ENCODE peak calls at places on chromosomes 16 and 17, in four cellular contexts. J is AG10803, S is dorsolateral prefrontal cortex, Y is endothelial cell of umbilical vein. U is an unnamed sample.

GRCh38 chr16:281660-282249 is 1.2 kb upstream of the PDIA2 start:
- DNase-seq in J (no peak), S (no peak), Y (no peak), U (no peak)

GRCh38 chr17:13074026-13074425 is 56.2 kb upstream of the ELAC2 start:
- DNase-seq in J (peak), S (no peak), Y (no peak), U (no peak)

GRCh38 chr16:24255446-24256352 is at the start of gene CACNG3:
- DNase-seq in J (peak), S (peak), Y (peak), U (peak)

GRCh38 chr17:66494023-66494803 is 191.8 kb downstream of the PRKCA start:
- DNase-seq in J (peak), S (no peak), Y (peak), U (no peak)

GRCh38 chr17:78252701-78253635 is 21.5 kb downstream of the TMEM235 start:
- DNase-seq in J (no peak), S (no peak), Y (no peak), U (no peak)

GRCh38 chr16:57518520-57518919 is 17.9 kb downstream of the CCDC102A start:
- DNase-seq in J (no peak), S (no peak), Y (no peak), U (no peak)

GRCh38 chr16:8751481-8752311 is 45.7 kb downstream of the TMEM186 start:
- DNase-seq in J (peak), S (no peak), Y (peak), U (peak)

GRCh38 chr17:31357831-31358400 is 33.6 kb upstream of the RAB11FIP4 start:
- DNase-seq in J (peak), S (no peak), Y (no peak), U (no peak)

DNA sequence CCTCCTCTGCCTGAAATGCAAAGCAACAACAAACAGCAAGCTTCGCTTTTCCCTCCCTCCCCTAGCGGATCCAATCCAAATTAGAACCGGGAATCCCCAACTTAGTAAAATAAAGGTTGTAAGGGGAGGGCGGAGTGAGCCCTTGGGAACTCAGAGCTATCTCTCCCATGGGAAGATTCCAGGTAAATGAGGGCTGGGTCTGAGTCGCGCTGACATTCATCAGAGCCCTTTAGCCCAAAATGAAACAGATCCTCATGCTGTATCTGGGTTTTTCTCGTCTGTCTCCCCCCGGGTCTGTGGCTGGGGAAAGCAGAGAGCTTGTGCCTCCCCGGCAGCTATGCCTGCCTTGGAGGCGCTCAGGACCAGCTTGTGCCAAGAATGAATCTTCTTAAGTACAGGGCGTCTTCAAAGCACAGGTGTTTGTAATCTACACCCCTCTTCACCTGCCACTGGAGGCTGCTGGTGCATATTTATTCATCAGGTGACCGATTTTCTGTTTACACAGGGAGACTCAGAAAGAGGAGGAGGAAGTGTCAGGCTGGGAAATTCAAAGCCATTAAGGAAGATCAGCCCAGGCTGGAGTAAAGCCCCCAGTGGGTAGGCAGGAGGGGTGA is 55.0 kb upstream of the GSE1 start:
- DNase-seq in J (no peak), S (no peak), Y (no peak), U (peak)
- TF ChIP-seq CTCF in J (no peak), S (no peak), Y (no peak), U (peak)

DNA sequence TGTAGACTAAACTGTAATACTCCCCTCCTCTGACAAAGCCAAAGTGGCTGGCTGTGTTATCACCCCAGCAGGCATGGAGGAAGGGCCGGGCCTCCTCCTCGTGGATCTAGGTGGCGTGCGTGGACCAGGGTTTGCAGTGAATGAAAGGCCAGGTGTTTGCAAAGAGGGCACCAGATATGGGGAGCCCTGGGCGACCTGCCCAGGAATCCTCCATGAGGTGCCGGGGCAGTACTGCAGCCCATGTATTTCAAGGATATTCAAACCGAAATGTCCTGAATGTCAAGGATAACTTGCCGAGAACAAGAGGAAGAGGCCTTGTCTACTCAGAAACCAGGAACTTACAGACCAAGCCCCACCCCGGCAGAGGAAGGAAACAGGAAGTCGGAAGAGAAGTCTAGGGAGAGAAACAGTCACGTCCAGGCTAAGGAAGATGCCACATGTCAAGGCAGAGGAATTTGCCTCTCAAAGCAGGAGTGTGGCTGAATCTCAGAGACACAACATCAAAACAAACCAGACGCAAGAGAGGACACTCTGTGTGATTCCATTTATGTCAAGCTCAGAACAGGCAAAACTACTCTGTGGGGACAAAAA is 13.7 kb upstream of the OSGIN1 start:
- DNase-seq in J (no peak), S (no peak), Y (no peak), U (no peak)
- TF ChIP-seq CTCF in J (no peak), S (no peak), Y (no peak), U (no peak)

GRCh38 chr16:65120811-65121721 is 797 bp downstream of the CDH11 start:
- DNase-seq in J (no peak), S (peak), Y (peak), U (no peak)

GRCh38 chr16:65122974-65123845 is 1.3 kb upstream of the CDH11 start:
- DNase-seq in J (peak), S (peak), Y (no peak), U (peak)

GRCh38 chr16:65123846-65124513 is 2.1 kb upstream of the CDH11 start:
- DNase-seq in J (no peak), S (no peak), Y (no peak), U (no peak)

GRCh38 chr16:65122724-65122973 is 786 bp upstream of the CDH11 start:
- DNase-seq in J (no peak), S (no peak), Y (peak), U (no peak)

GRCh38 chr16:65121870-65122723 is at the start of gene CDH11:
- DNase-seq in J (peak), S (peak), Y (peak), U (peak)
- TF ChIP-seq CTCF in J (peak), S (no peak), Y (no peak), U (no peak)

GRCh38 chr16:4309833-4310266 is 6.0 kb upstream of the GLIS2 start:
- DNase-seq in J (peak), S (no peak), Y (peak), U (no peak)
- TF ChIP-seq CTCF in J (peak), S (peak), Y (peak), U (peak)

DNA sequence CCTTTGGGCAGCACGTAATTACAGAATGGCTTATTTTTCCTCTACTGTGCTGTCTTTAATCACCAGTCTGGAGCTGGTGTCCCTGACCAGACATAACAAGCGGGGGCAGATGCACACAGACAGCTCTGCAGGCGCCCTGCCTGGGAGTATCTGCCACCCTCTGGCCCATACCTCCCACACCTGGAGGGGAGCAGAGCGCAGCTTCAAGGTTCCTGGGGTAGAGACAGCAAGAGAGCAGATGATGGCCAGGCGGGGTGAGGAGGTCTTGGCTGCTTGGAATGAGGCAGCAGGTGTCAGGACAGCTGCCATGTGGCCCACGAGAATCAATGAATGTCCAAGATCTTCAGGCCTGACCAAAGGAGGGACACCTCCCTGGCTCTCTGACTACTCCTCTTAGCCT is 23.8 kb downstream of the TMEM94 start:
- DNase-seq in J (no peak), S (no peak), Y (no peak), U (peak)
- TF ChIP-seq CTCF in J (no peak), S (no peak), Y (no peak), U (no peak)

GRCh38 chr17:15263206-15263579 is 1.9 kb downstream of the PMP22 start:
- DNase-seq in J (peak), S (peak), Y (peak), U (peak)

GRCh38 chr17:15264542-15264941 is 584 bp downstream of the PMP22 start:
- DNase-seq in J (no peak), S (no peak), Y (no peak), U (no peak)

GRCh38 chr17:15266325-15266950 is 1.3 kb upstream of the PMP22 start:
- DNase-seq in J (no peak), S (no peak), Y (no peak), U (no peak)

GRCh38 chr17:15263680-15264079 is 1.4 kb downstream of the PMP22 start:
- DNase-seq in J (no peak), S (no peak), Y (no peak), U (no peak)

GRCh38 chr17:15265131-15265530 is at the start of gene PMP22:
- DNase-seq in J (no peak), S (no peak), Y (no peak), U (no peak)
- TF ChIP-seq CTCF in J (peak), S (no peak), Y (no peak), U (no peak)

U was measured in Caco-2.